ENCODE peak calls at places on chromosome 2, in four cellular contexts. One of them, this sample, is unnamed.

GRCh38 chr2:217929757-217930707 is 72.8 kb downstream of the TNS1 start:
- DNase-seq in neural progenitor cell: no peak
- DNase-seq in right atrium auricular region: peak
- DNase-seq in A549: no peak
- DNase-seq in this sample: peak

GRCh38 chr2:9844036-9844483 is 786 bp downstream of the TAF1B start:
- DNase-seq in neural progenitor cell: peak
- DNase-seq in right atrium auricular region: no peak
- DNase-seq in A549: peak
- DNase-seq in this sample: no peak

GRCh38 chr2:68043719-68044498 is 18.9 kb downstream of the C1D start:
- DNase-seq in neural progenitor cell: no peak
- DNase-seq in right atrium auricular region: no peak
- DNase-seq in A549: peak
- DNase-seq in this sample: no peak

GRCh38 chr2:203631068-203631757 is 75.2 kb upstream of the CD28 start:
- DNase-seq in neural progenitor cell: no peak
- DNase-seq in right atrium auricular region: no peak
- DNase-seq in A549: peak
- DNase-seq in this sample: no peak

GRCh38 chr2:235588750-235589149 is 94.9 kb downstream of the AGAP1 start:
- DNase-seq in neural progenitor cell: no peak
- DNase-seq in right atrium auricular region: no peak
- DNase-seq in A549: no peak
- DNase-seq in this sample: no peak

GRCh38 chr2:46286715-46287114 is 10.5 kb upstream of the EPAS1 start:
- DNase-seq in neural progenitor cell: no peak
- DNase-seq in right atrium auricular region: no peak
- DNase-seq in A549: no peak
- DNase-seq in this sample: no peak

GRCh38 chr2:23624915-23625314 is 239.9 kb downstream of the KLHL29 start:
- DNase-seq in neural progenitor cell: no peak
- DNase-seq in right atrium auricular region: no peak
- DNase-seq in A549: no peak
- DNase-seq in this sample: no peak

GRCh38 chr2:37786854-37787253 is 115.4 kb upstream of the CDC42EP3 start:
- DNase-seq in neural progenitor cell: no peak
- DNase-seq in right atrium auricular region: no peak
- DNase-seq in A549: peak
- DNase-seq in this sample: no peak

GRCh38 chr2:41896186-41896846 is 151.5 kb upstream of the PKDCC start:
- DNase-seq in neural progenitor cell: no peak
- DNase-seq in right atrium auricular region: no peak
- DNase-seq in A549: no peak
- DNase-seq in this sample: no peak

GRCh38 chr2:190031971-190032623 is 30.4 kb downstream of the MSTN start:
- DNase-seq in neural progenitor cell: no peak
- DNase-seq in right atrium auricular region: no peak
- DNase-seq in A549: no peak
- DNase-seq in this sample: no peak

GRCh38 chr2:9217838-9218770 is 11.5 kb downstream of the ASAP2 start:
- DNase-seq in neural progenitor cell: no peak
- DNase-seq in right atrium auricular region: peak
- DNase-seq in A549: no peak
- DNase-seq in this sample: no peak

GRCh38 chr2:8475349-8476045 is 206.4 kb upstream of the ID2 start:
- DNase-seq in neural progenitor cell: peak
- DNase-seq in right atrium auricular region: no peak
- DNase-seq in A549: no peak
- DNase-seq in this sample: no peak

GRCh38 chr2:144048631-144049060 is 471.3 kb downstream of the ZEB2 start:
- DNase-seq in neural progenitor cell: no peak
- DNase-seq in right atrium auricular region: no peak
- DNase-seq in A549: no peak
- DNase-seq in this sample: no peak

GRCh38 chr2:11802782-11803191 is 56.4 kb downstream of the LPIN1 start:
- DNase-seq in neural progenitor cell: no peak
- DNase-seq in right atrium auricular region: peak
- DNase-seq in A549: no peak
- DNase-seq in this sample: peak

GRCh38 chr2:223943561-223944008 is 1.6 kb downstream of the WDFY1 start:
- DNase-seq in neural progenitor cell: no peak
- DNase-seq in right atrium auricular region: no peak
- DNase-seq in A549: peak
- DNase-seq in this sample: no peak

GRCh38 chr2:109197491-109198480 is 68.8 kb downstream of the SH3RF3 start:
- DNase-seq in neural progenitor cell: no peak
- DNase-seq in right atrium auricular region: peak
- DNase-seq in A549: no peak
- DNase-seq in this sample: no peak

GRCh38 chr2:25213229-25213628 is 44.8 kb upstream of the POMC start:
- DNase-seq in neural progenitor cell: no peak
- DNase-seq in right atrium auricular region: no peak
- DNase-seq in A549: no peak
- DNase-seq in this sample: no peak

GRCh38 chr2:202152104-202152771 is 79.2 kb downstream of the KIAA2012 start:
- DNase-seq in neural progenitor cell: no peak
- DNase-seq in right atrium auricular region: no peak
- DNase-seq in A549: no peak
- DNase-seq in this sample: no peak

GRCh38 chr2:31347788-31348187 is 66.8 kb downstream of the XDH start:
- DNase-seq in neural progenitor cell: peak
- DNase-seq in right atrium auricular region: no peak
- DNase-seq in A549: peak
- DNase-seq in this sample: no peak

GRCh38 chr2:36473230-36473629 is 117.7 kb downstream of the CRIM1 start:
- DNase-seq in neural progenitor cell: no peak
- DNase-seq in right atrium auricular region: no peak
- DNase-seq in A549: no peak
- DNase-seq in this sample: no peak

GRCh38 chr2:42060718-42061619 is 13.1 kb downstream of the PKDCC start:
- DNase-seq in neural progenitor cell: peak
- DNase-seq in right atrium auricular region: no peak
- DNase-seq in A549: no peak
- DNase-seq in this sample: no peak

GRCh38 chr2:39523308-39524044 is 86.4 kb upstream of the MAP4K3 start:
- DNase-seq in neural progenitor cell: no peak
- DNase-seq in right atrium auricular region: no peak
- DNase-seq in A549: peak
- DNase-seq in this sample: no peak

GRCh38 chr2:29050591-29050990 is 23.7 kb downstream of the PCARE start:
- DNase-seq in neural progenitor cell: no peak
- DNase-seq in right atrium auricular region: no peak
- DNase-seq in A549: no peak
- DNase-seq in this sample: no peak

GRCh38 chr2:35294636-35295263 is 1060.8 kb upstream of the CRIM1 start:
- DNase-seq in neural progenitor cell: no peak
- DNase-seq in right atrium auricular region: no peak
- DNase-seq in A549: peak
- DNase-seq in this sample: no peak

GRCh38 chr2:111702119-111702808 is 181.7 kb downstream of the ANAPC1 start:
- DNase-seq in neural progenitor cell: peak
- DNase-seq in right atrium auricular region: no peak
- DNase-seq in A549: peak
- DNase-seq in this sample: no peak

GRCh38 chr2:119435953-119436297 is 4.3 kb downstream of the TMEM37 start:
- DNase-seq in neural progenitor cell: no peak
- DNase-seq in right atrium auricular region: no peak
- DNase-seq in A549: no peak
- DNase-seq in this sample: no peak

GRCh38 chr2:44107086-44107740 is 61.5 kb upstream of the PPM1B start:
- DNase-seq in neural progenitor cell: no peak
- DNase-seq in right atrium auricular region: no peak
- DNase-seq in A549: no peak
- DNase-seq in this sample: no peak

GRCh38 chr2:8086796-8087479 is 594.9 kb upstream of the ID2 start:
- DNase-seq in neural progenitor cell: no peak
- DNase-seq in right atrium auricular region: no peak
- DNase-seq in A549: peak
- DNase-seq in this sample: no peak

GRCh38 chr2:217886720-217887309 is 116.0 kb downstream of the TNS1 start:
- DNase-seq in neural progenitor cell: peak
- DNase-seq in right atrium auricular region: no peak
- DNase-seq in A549: peak
- DNase-seq in this sample: no peak

GRCh38 chr2:26687785-26688184 is 4.7 kb upstream of the KCNK3 start:
- DNase-seq in neural progenitor cell: peak
- DNase-seq in right atrium auricular region: no peak
- DNase-seq in A549: no peak
- DNase-seq in this sample: no peak

GRCh38 chr2:8028981-8029380 is 652.9 kb upstream of the ID2 start:
- DNase-seq in neural progenitor cell: no peak
- DNase-seq in right atrium auricular region: peak
- DNase-seq in A549: no peak
- DNase-seq in this sample: no peak

GRCh38 chr2:82355622-82356021 is 2051.1 kb upstream of the LRRTM1 start:
- DNase-seq in neural progenitor cell: no peak
- DNase-seq in right atrium auricular region: no peak
- DNase-seq in A549: no peak
- DNase-seq in this sample: no peak
- H3K27ac ChIP-seq in neural progenitor cell: no peak
- H3K27ac ChIP-seq in right atrium auricular region: no peak
- H3K27ac ChIP-seq in A549: no peak
- H3K27ac ChIP-seq in this sample: no peak

DNA sequence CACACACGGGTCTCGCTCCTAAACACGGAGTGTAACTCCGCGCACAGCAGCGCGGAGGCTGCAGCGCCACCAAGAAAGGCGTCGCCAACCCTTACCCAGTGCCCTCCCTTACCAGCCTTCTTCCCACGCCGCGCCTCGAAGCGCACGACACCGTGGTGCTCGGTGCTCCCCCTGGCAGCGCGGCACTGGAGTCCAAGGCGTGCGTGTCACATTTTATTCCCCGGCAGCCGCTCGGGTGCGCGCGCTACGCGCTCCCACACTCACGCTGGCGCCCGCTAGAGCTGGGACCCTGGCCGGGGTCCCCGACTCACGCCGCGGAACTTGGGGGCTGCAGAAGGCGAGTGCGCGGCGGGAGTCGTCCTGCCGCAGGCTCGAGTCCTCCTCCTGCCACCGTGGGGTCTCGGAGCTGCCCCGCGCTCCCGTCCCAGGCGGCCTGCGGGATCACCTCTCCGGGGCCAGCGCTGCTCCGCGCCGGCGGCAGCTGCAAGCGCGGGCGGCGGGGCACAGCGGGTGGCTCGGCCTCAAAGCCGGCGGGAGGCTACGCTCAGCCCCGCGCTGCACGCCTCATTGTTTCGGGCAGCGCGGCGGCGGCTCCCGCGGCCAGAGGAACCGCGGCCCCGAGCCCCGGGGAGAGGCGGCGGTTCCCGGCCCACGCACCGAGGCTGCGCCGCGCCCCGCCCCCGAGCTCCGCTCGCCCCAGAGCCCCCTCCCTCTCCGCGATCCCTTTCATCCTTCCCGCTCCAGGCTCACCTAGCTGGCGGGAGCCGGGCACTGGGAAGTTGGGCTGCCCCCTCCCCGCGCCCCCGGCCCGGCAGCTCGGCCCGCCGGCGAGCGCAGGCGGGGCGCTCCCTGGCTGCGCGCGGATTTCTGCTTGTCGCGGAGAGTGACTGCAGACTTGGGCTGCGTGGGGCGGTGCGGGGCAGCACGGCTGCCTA is at the start of gene ST6GAL2:
- DNase-seq in neural progenitor cell: peak
- DNase-seq in right atrium auricular region: no peak
- DNase-seq in A549: peak
- DNase-seq in this sample: peak
- TF ChIP-seq CTCF in neural progenitor cell: peak
- TF ChIP-seq CTCF in right atrium auricular region: no peak
- TF ChIP-seq CTCF in A549: peak
- TF ChIP-seq CTCF in this sample: no peak

GRCh38 chr2:230865766-230866703 is 1.3 kb downstream of the ITM2C start:
- DNase-seq in neural progenitor cell: peak
- DNase-seq in right atrium auricular region: no peak
- DNase-seq in A549: no peak
- DNase-seq in this sample: no peak
- H3K27ac ChIP-seq in neural progenitor cell: no peak
- H3K27ac ChIP-seq in right atrium auricular region: no peak
- H3K27ac ChIP-seq in A549: peak
- H3K27ac ChIP-seq in this sample: no peak

GRCh38 chr2:237791977-237792727 is 6.4 kb upstream of the RBM44 start:
- DNase-seq in neural progenitor cell: peak
- DNase-seq in right atrium auricular region: no peak
- DNase-seq in A549: peak
- DNase-seq in this sample: no peak
- TF ChIP-seq CTCF in neural progenitor cell: peak
- TF ChIP-seq CTCF in right atrium auricular region: no peak
- TF ChIP-seq CTCF in A549: no peak
- TF ChIP-seq CTCF in this sample: no peak

DNA sequence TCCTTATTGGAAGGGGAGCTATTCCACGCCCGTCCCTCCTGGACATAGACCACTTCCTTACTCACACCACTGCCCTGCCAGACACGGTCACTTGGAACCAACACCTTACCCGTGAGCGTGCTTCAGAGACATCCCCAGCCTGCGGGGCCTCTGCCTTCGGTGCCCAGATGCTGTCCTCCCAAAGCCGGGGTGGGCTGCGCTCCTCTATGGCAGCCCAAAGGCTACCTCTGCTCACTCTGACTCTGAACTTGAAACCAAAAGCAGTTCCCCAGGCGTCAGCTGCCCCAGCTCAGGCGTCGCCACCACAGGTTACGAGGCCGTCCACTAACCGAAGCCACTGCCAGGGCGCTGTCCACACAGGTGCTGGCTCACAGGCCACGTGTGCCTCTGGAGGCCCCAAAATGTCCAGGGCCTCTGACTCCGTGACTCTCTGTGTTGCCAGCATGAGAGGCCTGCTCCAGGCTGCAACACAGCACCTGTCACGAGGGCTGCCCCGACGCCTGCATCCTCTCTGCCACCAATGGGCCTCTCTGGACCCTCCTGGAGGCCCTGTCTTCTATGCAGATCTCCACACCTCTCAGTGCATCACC is 23.8 kb downstream of the HDAC4 start:
- DNase-seq in neural progenitor cell: no peak
- DNase-seq in right atrium auricular region: no peak
- DNase-seq in A549: no peak
- DNase-seq in this sample: no peak
- H3K27ac ChIP-seq in neural progenitor cell: no peak
- H3K27ac ChIP-seq in right atrium auricular region: no peak
- H3K27ac ChIP-seq in A549: no peak
- H3K27ac ChIP-seq in this sample: no peak

GRCh38 chr2:171146633-171147032 is 14.1 kb downstream of the TLK1 start:
- DNase-seq in neural progenitor cell: no peak
- DNase-seq in right atrium auricular region: no peak
- DNase-seq in A549: no peak
- DNase-seq in this sample: no peak

GRCh38 chr2:171150694-171151285 is 9.9 kb downstream of the TLK1 start:
- DNase-seq in neural progenitor cell: no peak
- DNase-seq in right atrium auricular region: no peak
- DNase-seq in A549: no peak
- DNase-seq in this sample: no peak

GRCh38 chr2:171149539-171149938 is 11.2 kb downstream of the TLK1 start:
- DNase-seq in neural progenitor cell: no peak
- DNase-seq in right atrium auricular region: no peak
- DNase-seq in A549: no peak
- DNase-seq in this sample: no peak

GRCh38 chr2:171147081-171147480 is 13.6 kb downstream of the TLK1 start:
- DNase-seq in neural progenitor cell: no peak
- DNase-seq in right atrium auricular region: no peak
- DNase-seq in A549: no peak
- DNase-seq in this sample: no peak

GRCh38 chr2:171149986-171150693 is 10.6 kb downstream of the TLK1 start:
- DNase-seq in neural progenitor cell: no peak
- DNase-seq in right atrium auricular region: no peak
- DNase-seq in A549: no peak
- DNase-seq in this sample: no peak
- TF ChIP-seq CTCF in neural progenitor cell: no peak
- TF ChIP-seq CTCF in right atrium auricular region: no peak
- TF ChIP-seq CTCF in A549: no peak
- TF ChIP-seq CTCF in this sample: no peak